ENCODE peak calls at places on chromosomes 6 and 20, in four cellular contexts. One of them, this sample, is unnamed.

GRCh38 chr6:52522151-52522626 is 54.7 kb downstream of the TRAM2 start:
- DNase-seq in HCT116: no peak
- DNase-seq in GM23248: peak
- DNase-seq in neural progenitor cell: no peak
- DNase-seq in this sample: no peak

GRCh38 chr6:149239573-149240209 is 77.8 kb upstream of the TAB2 start:
- DNase-seq in HCT116: no peak
- DNase-seq in GM23248: no peak
- DNase-seq in neural progenitor cell: no peak
- DNase-seq in this sample: peak

GRCh38 chr6:148868901-148869300 is 122.1 kb downstream of the UST start:
- DNase-seq in HCT116: no peak
- DNase-seq in GM23248: no peak
- DNase-seq in neural progenitor cell: no peak
- DNase-seq in this sample: no peak

GRCh38 chr20:53291548-53291947 is 302.1 kb downstream of the ZNF217 start:
- DNase-seq in HCT116: peak
- DNase-seq in GM23248: no peak
- DNase-seq in neural progenitor cell: peak
- DNase-seq in this sample: no peak

GRCh38 chr6:121549741-121550140 is 114.3 kb downstream of the GJA1 start:
- DNase-seq in HCT116: no peak
- DNase-seq in GM23248: peak
- DNase-seq in neural progenitor cell: no peak
- DNase-seq in this sample: no peak

GRCh38 chr20:952196-952795 is 36.2 kb upstream of the ANGPT4 start:
- DNase-seq in HCT116: no peak
- DNase-seq in GM23248: no peak
- DNase-seq in neural progenitor cell: no peak
- DNase-seq in this sample: no peak

GRCh38 chr6:6319947-6320811 is at the start of gene F13A1:
- DNase-seq in HCT116: no peak
- DNase-seq in GM23248: no peak
- DNase-seq in neural progenitor cell: peak
- DNase-seq in this sample: no peak

GRCh38 chr20:461254-462198 is 807 bp downstream of the TBC1D20 start:
- DNase-seq in HCT116: no peak
- DNase-seq in GM23248: peak
- DNase-seq in neural progenitor cell: peak
- DNase-seq in this sample: peak

GRCh38 chr6:63589955-63590411 is 17.7 kb downstream of the LOC128125822 start:
- DNase-seq in HCT116: no peak
- DNase-seq in GM23248: peak
- DNase-seq in neural progenitor cell: peak
- DNase-seq in this sample: no peak

GRCh38 chr20:59019217-59019616 is at the start of gene TUBB1:
- DNase-seq in HCT116: no peak
- DNase-seq in GM23248: no peak
- DNase-seq in neural progenitor cell: no peak
- DNase-seq in this sample: no peak

GRCh38 chr20:64109831-64110391 is 2.5 kb upstream of the NPBWR2 start:
- DNase-seq in HCT116: no peak
- DNase-seq in GM23248: no peak
- DNase-seq in neural progenitor cell: no peak
- DNase-seq in this sample: no peak

GRCh38 chr20:59628171-59628570 is 23.8 kb downstream of the PHACTR3 start:
- DNase-seq in HCT116: no peak
- DNase-seq in GM23248: no peak
- DNase-seq in neural progenitor cell: no peak
- DNase-seq in this sample: no peak

GRCh38 chr6:42093582-42094329 is 43.4 kb downstream of the TAF8 start:
- DNase-seq in HCT116: no peak
- DNase-seq in GM23248: peak
- DNase-seq in neural progenitor cell: no peak
- DNase-seq in this sample: no peak

GRCh38 chr6:87274660-87275273 is 47.6 kb upstream of the SMIM8 start:
- DNase-seq in HCT116: no peak
- DNase-seq in GM23248: peak
- DNase-seq in neural progenitor cell: no peak
- DNase-seq in this sample: no peak

GRCh38 chr6:144248003-144248402 is 37.1 kb upstream of the UTRN start:
- DNase-seq in HCT116: no peak
- DNase-seq in GM23248: peak
- DNase-seq in neural progenitor cell: no peak
- DNase-seq in this sample: no peak

GRCh38 chr20:63176448-63177133 is 39.3 kb downstream of the YTHDF1 start:
- DNase-seq in HCT116: no peak
- DNase-seq in GM23248: no peak
- DNase-seq in neural progenitor cell: peak
- DNase-seq in this sample: no peak

DNA sequence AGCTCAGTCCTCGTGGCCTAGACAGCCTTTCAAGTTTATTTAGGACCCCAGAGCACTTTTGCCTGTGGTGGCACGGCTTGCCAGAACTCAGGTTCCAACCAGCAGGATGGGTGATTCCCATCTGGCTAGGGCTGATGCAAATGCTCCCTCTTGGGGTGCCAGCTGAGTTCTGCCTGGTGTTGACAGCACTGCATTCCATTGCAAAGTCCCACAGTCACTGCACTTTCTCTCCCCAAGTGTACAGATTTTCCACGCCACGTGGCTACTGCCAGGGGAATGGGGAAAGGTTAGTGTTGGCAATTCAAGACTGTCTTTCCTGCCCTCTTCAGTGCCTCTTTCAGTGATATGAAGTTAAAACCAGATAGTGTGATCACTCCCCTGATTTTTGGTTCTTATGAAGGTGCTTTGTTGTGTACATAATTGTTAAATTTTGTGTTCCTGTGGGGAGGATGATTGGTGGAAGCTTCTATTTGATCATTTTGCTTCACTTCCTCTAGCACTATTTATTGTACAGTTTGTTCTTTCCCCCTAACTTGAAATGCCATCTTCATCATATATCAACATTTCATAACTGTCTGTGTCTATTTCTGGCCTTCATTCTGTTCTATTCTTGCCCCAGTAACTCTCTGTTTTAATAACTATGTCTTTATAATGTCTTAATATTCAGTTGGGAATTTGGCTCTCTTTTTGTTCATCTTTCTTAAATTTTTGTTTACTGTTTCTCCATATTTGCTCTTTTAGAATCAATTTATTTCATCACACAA is 86.2 kb downstream of the CFAP61 start:
- DNase-seq in HCT116: no peak
- DNase-seq in GM23248: no peak
- DNase-seq in neural progenitor cell: no peak
- DNase-seq in this sample: no peak
- H2AFZ ChIP-seq in HCT116: no peak
- H2AFZ ChIP-seq in GM23248: no peak
- H2AFZ ChIP-seq in neural progenitor cell: no peak
- H2AFZ ChIP-seq in this sample: no peak

DNA sequence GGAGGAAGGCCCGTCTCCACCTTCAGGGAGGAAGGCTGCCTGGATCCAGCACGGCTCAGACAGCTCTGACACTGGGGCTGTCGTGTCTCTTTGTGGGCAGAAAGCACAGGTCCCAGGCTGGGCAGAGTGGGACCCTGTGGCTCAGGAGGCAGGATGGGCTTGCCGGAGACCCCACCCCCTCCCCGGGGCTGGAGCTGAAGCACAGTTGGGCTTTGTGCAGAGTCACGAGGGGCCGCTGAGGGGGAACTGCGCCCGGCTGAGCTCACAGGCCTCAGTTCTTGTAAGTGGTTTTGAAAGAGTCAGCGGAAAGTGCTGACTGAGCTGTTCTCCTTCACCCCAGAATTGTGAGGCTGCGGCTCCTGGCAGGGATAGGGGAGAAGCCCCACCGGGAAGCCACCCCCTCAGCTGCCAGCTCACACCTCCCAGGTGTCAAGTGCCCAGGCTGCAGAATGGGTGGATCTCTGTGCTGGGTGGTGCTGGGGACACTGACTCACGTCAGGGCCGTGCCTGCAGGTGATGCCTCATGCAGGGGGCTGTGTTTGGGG is 145.5 kb upstream of the RNF24 start:
- DNase-seq in HCT116: no peak
- DNase-seq in GM23248: no peak
- DNase-seq in neural progenitor cell: peak
- DNase-seq in this sample: peak
- H3K9ac ChIP-seq in HCT116: peak
- H3K9ac ChIP-seq in GM23248: no peak
- H3K9ac ChIP-seq in neural progenitor cell: no peak
- H3K9ac ChIP-seq in this sample: peak

DNA sequence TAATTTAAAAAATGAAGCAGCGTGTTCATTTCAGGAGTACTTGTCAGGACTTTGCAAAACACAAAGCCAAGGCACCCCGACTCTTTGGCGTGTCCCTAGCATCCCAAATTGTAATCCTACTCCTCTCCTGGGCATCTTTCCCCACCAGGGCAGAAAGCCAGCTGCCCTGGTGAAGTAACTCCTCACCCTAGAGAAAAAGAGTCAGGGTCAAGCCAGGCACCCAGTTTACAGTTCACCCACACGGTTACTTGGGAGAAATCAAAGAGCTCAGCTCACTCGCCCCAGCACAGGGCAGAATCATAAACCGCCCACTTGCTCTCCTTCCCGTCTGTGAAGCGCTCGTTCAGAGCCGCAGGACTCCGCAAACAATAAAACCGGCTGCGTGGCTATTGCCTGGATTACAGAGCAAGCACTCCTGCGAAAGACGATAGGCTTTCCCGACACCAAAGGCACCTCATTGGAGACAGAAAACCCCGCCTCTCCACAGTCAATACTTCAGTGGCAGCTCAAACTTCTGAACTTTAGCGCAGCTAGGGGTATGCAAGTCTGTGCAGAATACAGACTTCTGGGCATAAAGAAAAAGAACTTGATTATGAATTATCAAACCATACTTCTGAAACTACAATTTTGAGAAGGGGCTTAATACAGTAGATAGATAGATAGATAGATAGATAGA is 73.0 kb upstream of the NHSL1 start:
- DNase-seq in HCT116: no peak
- DNase-seq in GM23248: peak
- DNase-seq in neural progenitor cell: peak
- DNase-seq in this sample: no peak
- TF ChIP-seq EZH2phosphoT487 in HCT116: no peak
- TF ChIP-seq EZH2phosphoT487 in GM23248: no peak
- TF ChIP-seq EZH2phosphoT487 in neural progenitor cell: no peak
- TF ChIP-seq EZH2phosphoT487 in this sample: no peak

GRCh38 chr6:153070756-153071155 is 60.3 kb downstream of the RGS17 start:
- DNase-seq in HCT116: no peak
- DNase-seq in GM23248: no peak
- DNase-seq in neural progenitor cell: no peak
- DNase-seq in this sample: no peak
- H2AFZ ChIP-seq in HCT116: no peak
- H2AFZ ChIP-seq in GM23248: no peak
- H2AFZ ChIP-seq in neural progenitor cell: no peak
- H2AFZ ChIP-seq in this sample: no peak

GRCh38 chr6:13422601-13423247 is 64.7 kb downstream of the GFOD1 start:
- DNase-seq in HCT116: no peak
- DNase-seq in GM23248: no peak
- DNase-seq in neural progenitor cell: peak
- DNase-seq in this sample: no peak
- H3K9ac ChIP-seq in HCT116: no peak
- H3K9ac ChIP-seq in GM23248: no peak
- H3K9ac ChIP-seq in neural progenitor cell: no peak
- H3K9ac ChIP-seq in this sample: no peak

GRCh38 chr20:31845300-31845863 is at the start of gene FOXS1:
- DNase-seq in HCT116: no peak
- DNase-seq in GM23248: no peak
- DNase-seq in neural progenitor cell: peak
- DNase-seq in this sample: no peak

GRCh38 chr20:31848088-31848999 is 2.9 kb upstream of the FOXS1 start:
- DNase-seq in HCT116: no peak
- DNase-seq in GM23248: no peak
- DNase-seq in neural progenitor cell: no peak
- DNase-seq in this sample: no peak

GRCh38 chr20:31851240-31851955 is 6.0 kb upstream of the FOXS1 start:
- DNase-seq in HCT116: no peak
- DNase-seq in GM23248: peak
- DNase-seq in neural progenitor cell: no peak
- DNase-seq in this sample: no peak

GRCh38 chr20:31846793-31847138 is 1.4 kb upstream of the FOXS1 start:
- DNase-seq in HCT116: no peak
- DNase-seq in GM23248: no peak
- DNase-seq in neural progenitor cell: no peak
- DNase-seq in this sample: no peak

GRCh38 chr20:31849306-31849930 is 4.0 kb upstream of the FOXS1 start:
- DNase-seq in HCT116: no peak
- DNase-seq in GM23248: no peak
- DNase-seq in neural progenitor cell: peak
- DNase-seq in this sample: no peak
- TF ChIP-seq EZH2phosphoT487 in HCT116: no peak
- TF ChIP-seq EZH2phosphoT487 in GM23248: no peak
- TF ChIP-seq EZH2phosphoT487 in neural progenitor cell: no peak
- TF ChIP-seq EZH2phosphoT487 in this sample: no peak

DNA sequence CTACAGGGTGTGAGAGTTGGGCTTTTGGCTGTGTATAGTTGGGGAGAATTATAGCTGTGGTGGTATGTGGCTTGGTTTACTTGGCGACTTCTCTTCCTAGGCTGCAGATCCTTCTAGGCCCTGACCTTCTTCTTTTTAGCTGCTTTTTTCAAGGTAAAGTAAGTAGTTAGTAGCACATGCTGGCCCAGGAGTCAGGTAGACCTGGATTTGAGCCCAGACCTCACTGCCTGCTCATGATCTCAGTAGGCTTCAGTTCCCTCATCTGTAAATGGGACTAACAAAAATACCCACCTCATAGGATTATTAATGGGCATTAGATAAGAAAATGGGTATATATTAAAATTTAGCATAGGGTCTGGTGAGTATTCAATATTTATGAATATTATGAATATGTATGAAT is 17.4 kb upstream of the TMEM217 start:
- DNase-seq in HCT116: no peak
- DNase-seq in GM23248: no peak
- DNase-seq in neural progenitor cell: no peak
- DNase-seq in this sample: no peak
- H2AFZ ChIP-seq in HCT116: no peak
- H2AFZ ChIP-seq in GM23248: no peak
- H2AFZ ChIP-seq in neural progenitor cell: no peak
- H2AFZ ChIP-seq in this sample: no peak

GRCh38 chr20:57794600-57795346 is 85.0 kb upstream of the PMEPA1 start:
- DNase-seq in HCT116: no peak
- DNase-seq in GM23248: peak
- DNase-seq in neural progenitor cell: no peak
- DNase-seq in this sample: no peak
- H3K9ac ChIP-seq in HCT116: no peak
- H3K9ac ChIP-seq in GM23248: no peak
- H3K9ac ChIP-seq in neural progenitor cell: no peak
- H3K9ac ChIP-seq in this sample: no peak

GRCh38 chr6:89790403-89790802 is 29.2 kb downstream of the MDN1 start:
- DNase-seq in HCT116: no peak
- DNase-seq in GM23248: no peak
- DNase-seq in neural progenitor cell: no peak
- DNase-seq in this sample: no peak

GRCh38 chr6:89793586-89793985 is 26.0 kb downstream of the MDN1 start:
- DNase-seq in HCT116: no peak
- DNase-seq in GM23248: no peak
- DNase-seq in neural progenitor cell: no peak
- DNase-seq in this sample: peak

GRCh38 chr6:89789980-89790379 is 29.6 kb downstream of the MDN1 start:
- DNase-seq in HCT116: no peak
- DNase-seq in GM23248: no peak
- DNase-seq in neural progenitor cell: no peak
- DNase-seq in this sample: no peak

GRCh38 chr6:89794324-89794723 is 25.3 kb downstream of the MDN1 start:
- DNase-seq in HCT116: no peak
- DNase-seq in GM23248: no peak
- DNase-seq in neural progenitor cell: no peak
- DNase-seq in this sample: no peak

GRCh38 chr6:89792881-89793280 is 26.7 kb downstream of the MDN1 start:
- DNase-seq in HCT116: peak
- DNase-seq in GM23248: peak
- DNase-seq in neural progenitor cell: peak
- DNase-seq in this sample: peak
- TF ChIP-seq EZH2phosphoT487 in HCT116: no peak
- TF ChIP-seq EZH2phosphoT487 in GM23248: no peak
- TF ChIP-seq EZH2phosphoT487 in neural progenitor cell: no peak
- TF ChIP-seq EZH2phosphoT487 in this sample: no peak

This sample was measured in MM.1S.